ENCODE peak calls at places on chromosomes 6 and 20, in five cellular contexts. One of them, this sample, is unnamed.

GRCh38 chr6:130393306-130393705 is 27.5 kb downstream of the TMEM200A start:
- DNase-seq in suprapubic skin: no peak
- DNase-seq in breast epithelium: no peak
- DNase-seq in AG10803: no peak
- DNase-seq in stomach: no peak
- DNase-seq in this sample: no peak

GRCh38 chr20:6636209-6637159 is 131.0 kb upstream of the BMP2 start:
- DNase-seq in suprapubic skin: no peak
- DNase-seq in breast epithelium: no peak
- DNase-seq in AG10803: peak
- DNase-seq in stomach: no peak
- DNase-seq in this sample: peak

GRCh38 chr6:27592481-27593199 is 119.7 kb upstream of the ZNF184 start:
- DNase-seq in suprapubic skin: no peak
- DNase-seq in breast epithelium: no peak
- DNase-seq in AG10803: peak
- DNase-seq in stomach: no peak
- DNase-seq in this sample: peak

GRCh38 chr6:117477988-117478852 is 4.3 kb upstream of the DCBLD1 start:
- DNase-seq in suprapubic skin: no peak
- DNase-seq in breast epithelium: no peak
- DNase-seq in AG10803: no peak
- DNase-seq in stomach: no peak
- DNase-seq in this sample: peak

GRCh38 chr20:19915111-19915798 is 101.9 kb upstream of the NAA20 start:
- DNase-seq in suprapubic skin: peak
- DNase-seq in breast epithelium: no peak
- DNase-seq in AG10803: no peak
- DNase-seq in stomach: no peak
- DNase-seq in this sample: no peak

GRCh38 chr6:89924231-89924630 is 30.0 kb downstream of the GJA10 start:
- DNase-seq in suprapubic skin: no peak
- DNase-seq in breast epithelium: no peak
- DNase-seq in AG10803: no peak
- DNase-seq in stomach: no peak
- DNase-seq in this sample: no peak

GRCh38 chr6:30754631-30755030 is 10.3 kb upstream of the IER3 start:
- DNase-seq in suprapubic skin: no peak
- DNase-seq in breast epithelium: no peak
- DNase-seq in AG10803: peak
- DNase-seq in stomach: no peak
- DNase-seq in this sample: no peak

GRCh38 chr6:37170273-37171140 is 555 bp downstream of the PIM1 start:
- DNase-seq in suprapubic skin: peak
- DNase-seq in breast epithelium: peak
- DNase-seq in AG10803: peak
- DNase-seq in stomach: peak
- DNase-seq in this sample: peak

GRCh38 chr20:48406462-48407235 is 421.1 kb downstream of the PREX1 start:
- DNase-seq in suprapubic skin: no peak
- DNase-seq in breast epithelium: no peak
- DNase-seq in AG10803: no peak
- DNase-seq in stomach: no peak
- DNase-seq in this sample: no peak

GRCh38 chr6:25652007-25652515 is at the start of gene SCGN:
- DNase-seq in suprapubic skin: peak
- DNase-seq in breast epithelium: no peak
- DNase-seq in AG10803: peak
- DNase-seq in stomach: peak
- DNase-seq in this sample: peak

GRCh38 chr6:94377835-94378234 is 958.5 kb upstream of the EPHA7 start:
- DNase-seq in suprapubic skin: no peak
- DNase-seq in breast epithelium: no peak
- DNase-seq in AG10803: no peak
- DNase-seq in stomach: no peak
- DNase-seq in this sample: no peak

GRCh38 chr6:139344186-139344963 is 30.1 kb downstream of the CITED2 start:
- DNase-seq in suprapubic skin: no peak
- DNase-seq in breast epithelium: no peak
- DNase-seq in AG10803: no peak
- DNase-seq in stomach: no peak
- DNase-seq in this sample: no peak

GRCh38 chr20:44526129-44526528 is 4.3 kb upstream of the SERINC3 start:
- DNase-seq in suprapubic skin: no peak
- DNase-seq in breast epithelium: no peak
- DNase-seq in AG10803: peak
- DNase-seq in stomach: no peak
- DNase-seq in this sample: no peak

GRCh38 chr6:135883045-135883444 is 31.5 kb downstream of the PDE7B start:
- DNase-seq in suprapubic skin: no peak
- DNase-seq in breast epithelium: no peak
- DNase-seq in AG10803: no peak
- DNase-seq in stomach: no peak
- DNase-seq in this sample: no peak

GRCh38 chr20:20341371-20341770 is 26.5 kb upstream of the INSM1 start:
- DNase-seq in suprapubic skin: no peak
- DNase-seq in breast epithelium: no peak
- DNase-seq in AG10803: no peak
- DNase-seq in stomach: no peak
- DNase-seq in this sample: no peak

GRCh38 chr6:51743999-51744398 is 343.4 kb downstream of the PKHD1 start:
- DNase-seq in suprapubic skin: no peak
- DNase-seq in breast epithelium: no peak
- DNase-seq in AG10803: no peak
- DNase-seq in stomach: no peak
- DNase-seq in this sample: no peak

GRCh38 chr20:1637755-1638154 is 17.9 kb upstream of the SIRPB1 start:
- DNase-seq in suprapubic skin: no peak
- DNase-seq in breast epithelium: no peak
- DNase-seq in AG10803: no peak
- DNase-seq in stomach: no peak
- DNase-seq in this sample: no peak

GRCh38 chr6:153595903-153596302 is 443.1 kb upstream of the OPRM1 start:
- DNase-seq in suprapubic skin: no peak
- DNase-seq in breast epithelium: no peak
- DNase-seq in AG10803: no peak
- DNase-seq in stomach: no peak
- DNase-seq in this sample: no peak

GRCh38 chr20:10660661-10661060 is 13.1 kb downstream of the JAG1 start:
- DNase-seq in suprapubic skin: no peak
- DNase-seq in breast epithelium: no peak
- DNase-seq in AG10803: peak
- DNase-seq in stomach: no peak
- DNase-seq in this sample: no peak

GRCh38 chr6:72533601-72534000 is 88.3 kb upstream of the KCNQ5 start:
- DNase-seq in suprapubic skin: no peak
- DNase-seq in breast epithelium: no peak
- DNase-seq in AG10803: peak
- DNase-seq in stomach: no peak
- DNase-seq in this sample: no peak

GRCh38 chr6:21634582-21634981 is 41.0 kb downstream of the SOX4 start:
- DNase-seq in suprapubic skin: no peak
- DNase-seq in breast epithelium: no peak
- DNase-seq in AG10803: peak
- DNase-seq in stomach: no peak
- DNase-seq in this sample: no peak

GRCh38 chr20:6524305-6524704 is 243.2 kb upstream of the BMP2 start:
- DNase-seq in suprapubic skin: no peak
- DNase-seq in breast epithelium: no peak
- DNase-seq in AG10803: no peak
- DNase-seq in stomach: no peak
- DNase-seq in this sample: no peak

GRCh38 chr20:6852478-6852877 is 85.0 kb downstream of the BMP2 start:
- DNase-seq in suprapubic skin: no peak
- DNase-seq in breast epithelium: no peak
- DNase-seq in AG10803: no peak
- DNase-seq in stomach: no peak
- DNase-seq in this sample: no peak

GRCh38 chr6:130240232-130240631 is 17.5 kb upstream of the SAMD3 start:
- DNase-seq in suprapubic skin: no peak
- DNase-seq in breast epithelium: no peak
- DNase-seq in AG10803: peak
- DNase-seq in stomach: no peak
- DNase-seq in this sample: no peak

GRCh38 chr6:170067923-170068360 is 222.9 kb downstream of the DLL1 start:
- DNase-seq in suprapubic skin: no peak
- DNase-seq in breast epithelium: no peak
- DNase-seq in AG10803: no peak
- DNase-seq in stomach: peak
- DNase-seq in this sample: no peak

GRCh38 chr6:422423-423061 is 31.0 kb downstream of the IRF4 start:
- DNase-seq in suprapubic skin: no peak
- DNase-seq in breast epithelium: no peak
- DNase-seq in AG10803: peak
- DNase-seq in stomach: no peak
- DNase-seq in this sample: no peak

GRCh38 chr6:41649596-41649995 is 11.3 kb downstream of the MDFI start:
- DNase-seq in suprapubic skin: no peak
- DNase-seq in breast epithelium: no peak
- DNase-seq in AG10803: no peak
- DNase-seq in stomach: no peak
- DNase-seq in this sample: no peak

GRCh38 chr6:10520468-10520867 is 683 bp upstream of the GCNT2 start:
- DNase-seq in suprapubic skin: no peak
- DNase-seq in breast epithelium: no peak
- DNase-seq in AG10803: no peak
- DNase-seq in stomach: no peak
- DNase-seq in this sample: no peak

GRCh38 chr6:170129691-170130171 is 161.1 kb downstream of the DLL1 start:
- DNase-seq in suprapubic skin: peak
- DNase-seq in breast epithelium: peak
- DNase-seq in AG10803: no peak
- DNase-seq in stomach: peak
- DNase-seq in this sample: peak

GRCh38 chr6:143515766-143516355 is 4.3 kb upstream of the FUCA2 start:
- DNase-seq in suprapubic skin: no peak
- DNase-seq in breast epithelium: no peak
- DNase-seq in AG10803: no peak
- DNase-seq in stomach: no peak
- DNase-seq in this sample: no peak

GRCh38 chr6:143516700-143517446 is 5.4 kb upstream of the FUCA2 start:
- DNase-seq in suprapubic skin: no peak
- DNase-seq in breast epithelium: no peak
- DNase-seq in AG10803: no peak
- DNase-seq in stomach: no peak
- DNase-seq in this sample: peak

GRCh38 chr6:143514996-143515760 is 3.7 kb upstream of the FUCA2 start:
- DNase-seq in suprapubic skin: no peak
- DNase-seq in breast epithelium: no peak
- DNase-seq in AG10803: peak
- DNase-seq in stomach: peak
- DNase-seq in this sample: peak

GRCh38 chr6:143510991-143511891 is at the start of gene FUCA2:
- DNase-seq in suprapubic skin: peak
- DNase-seq in breast epithelium: peak
- DNase-seq in AG10803: peak
- DNase-seq in stomach: peak
- DNase-seq in this sample: peak

DNA sequence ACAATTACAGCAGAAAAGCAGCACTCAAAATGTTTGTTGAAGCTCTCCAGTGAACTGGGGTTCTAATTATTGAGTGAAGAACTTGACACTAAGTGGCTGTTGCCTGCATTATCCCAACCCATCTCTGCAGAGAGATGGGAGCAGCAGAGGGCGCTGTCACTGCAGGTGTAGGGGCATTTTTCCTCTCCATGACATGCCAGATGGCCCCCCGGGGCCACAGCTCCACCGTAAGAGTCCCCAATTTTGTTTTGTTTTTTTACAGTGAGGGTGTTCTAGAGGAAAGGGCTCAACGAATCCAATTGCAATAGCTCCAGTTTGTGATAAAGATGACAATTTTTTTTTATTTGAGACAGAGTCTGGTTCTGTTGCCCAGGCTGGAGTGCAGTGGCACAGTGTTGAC is 1.9 kb upstream of the FUCA2 start:
- DNase-seq in suprapubic skin: no peak
- DNase-seq in breast epithelium: no peak
- DNase-seq in AG10803: no peak
- DNase-seq in stomach: peak
- DNase-seq in this sample: peak
- TF ChIP-seq CTCF in suprapubic skin: no peak
- TF ChIP-seq CTCF in breast epithelium: no peak
- TF ChIP-seq CTCF in AG10803: peak
- TF ChIP-seq CTCF in stomach: peak
- TF ChIP-seq CTCF in this sample: peak

GRCh38 chr6:16238658-16239089 is 287 bp downstream of the GMPR start:
- DNase-seq in suprapubic skin: peak
- DNase-seq in breast epithelium: no peak
- DNase-seq in AG10803: no peak
- DNase-seq in stomach: no peak
- DNase-seq in this sample: no peak

GRCh38 chr6:16241321-16241689 is 2.9 kb downstream of the GMPR start:
- DNase-seq in suprapubic skin: no peak
- DNase-seq in breast epithelium: no peak
- DNase-seq in AG10803: no peak
- DNase-seq in stomach: no peak
- DNase-seq in this sample: no peak

GRCh38 chr6:16240618-16241320 is 2.4 kb downstream of the GMPR start:
- DNase-seq in suprapubic skin: no peak
- DNase-seq in breast epithelium: no peak
- DNase-seq in AG10803: no peak
- DNase-seq in stomach: no peak
- DNase-seq in this sample: no peak

GRCh38 chr6:16239090-16239797 is 857 bp downstream of the GMPR start:
- DNase-seq in suprapubic skin: peak
- DNase-seq in breast epithelium: no peak
- DNase-seq in AG10803: no peak
- DNase-seq in stomach: peak
- DNase-seq in this sample: peak

GRCh38 chr6:16239798-16240123 is 1.4 kb downstream of the GMPR start:
- DNase-seq in suprapubic skin: no peak
- DNase-seq in breast epithelium: no peak
- DNase-seq in AG10803: peak
- DNase-seq in stomach: no peak
- DNase-seq in this sample: no peak
- H3K4me3 ChIP-seq in suprapubic skin: peak
- H3K4me3 ChIP-seq in breast epithelium: peak
- H3K4me3 ChIP-seq in AG10803: peak
- H3K4me3 ChIP-seq in stomach: peak
- H3K4me3 ChIP-seq in this sample: peak

GRCh38 chr20:39893013-39893685 is 795.9 kb downstream of the MAFB start:
- DNase-seq in suprapubic skin: no peak
- DNase-seq in breast epithelium: no peak
- DNase-seq in AG10803: peak
- DNase-seq in stomach: no peak
- DNase-seq in this sample: no peak
- TF ChIP-seq CTCF in suprapubic skin: no peak
- TF ChIP-seq CTCF in breast epithelium: no peak
- TF ChIP-seq CTCF in AG10803: peak
- TF ChIP-seq CTCF in stomach: no peak
- TF ChIP-seq CTCF in this sample: no peak

DNA sequence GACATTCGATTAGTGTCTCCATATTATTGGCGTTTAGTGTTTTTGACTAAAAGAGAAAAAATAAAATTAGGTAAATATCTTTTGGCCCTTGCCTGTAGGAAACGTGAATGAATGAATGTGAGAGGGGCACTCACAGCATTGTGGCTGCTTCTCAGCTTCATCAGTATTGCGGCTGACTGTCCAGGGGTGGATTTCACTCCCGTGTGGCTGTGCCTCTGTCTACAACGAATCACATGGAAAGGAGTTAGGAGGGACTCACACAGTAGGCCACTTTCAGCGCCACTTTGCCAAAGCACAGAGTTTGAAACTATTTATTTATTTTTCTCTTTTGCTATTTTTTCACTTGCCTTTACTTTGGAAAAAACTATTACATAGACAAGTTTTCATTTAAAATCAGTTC is 805 bp downstream of the TAGAP start:
- DNase-seq in suprapubic skin: no peak
- DNase-seq in breast epithelium: no peak
- DNase-seq in AG10803: no peak
- DNase-seq in stomach: no peak
- DNase-seq in this sample: peak
- H3K4me3 ChIP-seq in suprapubic skin: peak
- H3K4me3 ChIP-seq in breast epithelium: no peak
- H3K4me3 ChIP-seq in AG10803: no peak
- H3K4me3 ChIP-seq in stomach: peak
- H3K4me3 ChIP-seq in this sample: peak

This sample was measured in colonic mucosa.